ENCODE peak calls at places on chromosomes 2 and 18, in six cellular contexts. P is small intestine, M is fibroblast of mammary gland, E is fibroblast of the aortic adventitia, Q is foreskin fibroblast, B is mesendoderm. D is an unnamed sample.

GRCh38 chr2:120320318-120320851 is 25.6 kb upstream of the INHBB start:
- DNase-seq in P (no peak), M (no peak), E (peak), Q (no peak), B (no peak), D (peak)

GRCh38 chr2:160338891-160339290 is 138.8 kb upstream of the ITGB6 start:
- DNase-seq in P (no peak), M (peak), E (peak), Q (peak), B (peak), D (no peak)

GRCh38 chr2:196260546-196260945 is 89.2 kb upstream of the STK17B start:
- DNase-seq in P (peak), M (no peak), E (no peak), Q (no peak), B (no peak), D (no peak)

GRCh38 chr2:228602277-228602676 is 420.8 kb upstream of the SPHKAP start:
- DNase-seq in P (peak), M (peak), E (no peak), Q (peak), B (no peak), D (no peak)

GRCh38 chr2:195533771-195534642 is 123.0 kb upstream of the SLC39A10 start:
- DNase-seq in P (peak), M (peak), E (peak), Q (peak), B (peak), D (peak)

GRCh38 chr2:213122730-213123129 is 28.7 kb downstream of the IKZF2 start:
- DNase-seq in P (peak), M (no peak), E (no peak), Q (peak), B (no peak), D (no peak)

GRCh38 chr2:169038338-169038757 is 7.2 kb upstream of the ABCB11 start:
- DNase-seq in P (no peak), M (peak), E (peak), Q (no peak), B (peak), D (no peak)

GRCh38 chr18:48300463-48300961 is 108.7 kb downstream of the ZBTB7C start:
- DNase-seq in P (peak), M (no peak), E (no peak), Q (no peak), B (peak), D (peak)

GRCh38 chr2:230130668-230131364 is 62.1 kb upstream of the SLC16A14 start:
- DNase-seq in P (no peak), M (peak), E (peak), Q (peak), B (peak), D (peak)

GRCh38 chr2:27080140-27080469 is 1.7 kb downstream of the EMILIN1 start:
- DNase-seq in P (no peak), M (no peak), E (no peak), Q (peak), B (no peak), D (no peak)

GRCh38 chr18:12776821-12777471 is 74.1 kb downstream of the PSMG2 start:
- DNase-seq in P (no peak), M (no peak), E (no peak), Q (no peak), B (peak), D (no peak)

GRCh38 chr2:167653131-167653530 is 594.3 kb downstream of the STK39 start:
- DNase-seq in P (no peak), M (no peak), E (no peak), Q (no peak), B (no peak), D (no peak)

GRCh38 chr2:203797363-203798111 is 70.0 kb upstream of the CTLA4 start:
- DNase-seq in P (no peak), M (peak), E (no peak), Q (peak), B (no peak), D (no peak)

GRCh38 chr2:205833874-205834273 is 151.6 kb downstream of the NRP2 start:
- DNase-seq in P (no peak), M (no peak), E (no peak), Q (no peak), B (no peak), D (no peak)

GRCh38 chr2:20115902-20116301 is 64.5 kb upstream of the LAPTM4A start:
- DNase-seq in P (peak), M (no peak), E (no peak), Q (no peak), B (peak), D (no peak)

GRCh38 chr2:240840435-240841060 is 20.5 kb upstream of the KIF1A start:
- DNase-seq in P (peak), M (peak), E (peak), Q (peak), B (peak), D (peak)

GRCh38 chr2:132798334-132798733 is 128.3 kb upstream of the LYPD1 start:
- DNase-seq in P (no peak), M (no peak), E (no peak), Q (no peak), B (no peak), D (no peak)

GRCh38 chr2:28297531-28297930 is 95.1 kb upstream of the FOSL2 start:
- DNase-seq in P (no peak), M (no peak), E (no peak), Q (no peak), B (no peak), D (no peak)

GRCh38 chr2:28296904-28297303 is 95.8 kb upstream of the FOSL2 start:
- DNase-seq in P (no peak), M (peak), E (no peak), Q (peak), B (no peak), D (no peak)

GRCh38 chr2:28298406-28298805 is 94.3 kb upstream of the FOSL2 start:
- DNase-seq in P (no peak), M (no peak), E (no peak), Q (no peak), B (no peak), D (no peak)

GRCh38 chr2:28300921-28301341 is 91.7 kb upstream of the FOSL2 start:
- DNase-seq in P (no peak), M (peak), E (peak), Q (peak), B (no peak), D (peak)

GRCh38 chr2:28300489-28300888 is 92.2 kb upstream of the FOSL2 start:
- DNase-seq in P (no peak), M (no peak), E (peak), Q (peak), B (no peak), D (no peak)
- H3K4me3 ChIP-seq in P (no peak), M (no peak), E (peak), Q (peak), B (no peak), D (peak)

GRCh38 chr2:202249521-202249850 is 11.1 kb upstream of the SUMO1 start:
- DNase-seq in P (no peak), M (no peak), E (no peak), Q (no peak), B (no peak), D (no peak)
- H3K4me3 ChIP-seq in P (no peak), M (no peak), E (no peak), Q (no peak), B (no peak), D (no peak)

GRCh38 chr2:11329759-11330158 is 14.7 kb downstream of the ROCK2 start:
- DNase-seq in P (no peak), M (peak), E (peak), Q (peak), B (no peak), D (no peak)
- H3K4me3 ChIP-seq in P (no peak), M (no peak), E (no peak), Q (no peak), B (no peak), D (no peak)

GRCh38 chr2:165202230-165202629 is 1.6 kb downstream of the SCN3A start:
- DNase-seq in P (no peak), M (no peak), E (peak), Q (no peak), B (no peak), D (no peak)

GRCh38 chr2:165205865-165206264 is 2.0 kb upstream of the SCN3A start:
- DNase-seq in P (no peak), M (no peak), E (no peak), Q (no peak), B (no peak), D (no peak)

GRCh38 chr2:165198181-165198580 is 5.7 kb downstream of the SCN3A start:
- DNase-seq in P (no peak), M (no peak), E (peak), Q (no peak), B (no peak), D (no peak)

GRCh38 chr2:165208094-165208493 is 4.2 kb upstream of the SCN3A start:
- DNase-seq in P (no peak), M (no peak), E (no peak), Q (no peak), B (no peak), D (no peak)

DNA sequence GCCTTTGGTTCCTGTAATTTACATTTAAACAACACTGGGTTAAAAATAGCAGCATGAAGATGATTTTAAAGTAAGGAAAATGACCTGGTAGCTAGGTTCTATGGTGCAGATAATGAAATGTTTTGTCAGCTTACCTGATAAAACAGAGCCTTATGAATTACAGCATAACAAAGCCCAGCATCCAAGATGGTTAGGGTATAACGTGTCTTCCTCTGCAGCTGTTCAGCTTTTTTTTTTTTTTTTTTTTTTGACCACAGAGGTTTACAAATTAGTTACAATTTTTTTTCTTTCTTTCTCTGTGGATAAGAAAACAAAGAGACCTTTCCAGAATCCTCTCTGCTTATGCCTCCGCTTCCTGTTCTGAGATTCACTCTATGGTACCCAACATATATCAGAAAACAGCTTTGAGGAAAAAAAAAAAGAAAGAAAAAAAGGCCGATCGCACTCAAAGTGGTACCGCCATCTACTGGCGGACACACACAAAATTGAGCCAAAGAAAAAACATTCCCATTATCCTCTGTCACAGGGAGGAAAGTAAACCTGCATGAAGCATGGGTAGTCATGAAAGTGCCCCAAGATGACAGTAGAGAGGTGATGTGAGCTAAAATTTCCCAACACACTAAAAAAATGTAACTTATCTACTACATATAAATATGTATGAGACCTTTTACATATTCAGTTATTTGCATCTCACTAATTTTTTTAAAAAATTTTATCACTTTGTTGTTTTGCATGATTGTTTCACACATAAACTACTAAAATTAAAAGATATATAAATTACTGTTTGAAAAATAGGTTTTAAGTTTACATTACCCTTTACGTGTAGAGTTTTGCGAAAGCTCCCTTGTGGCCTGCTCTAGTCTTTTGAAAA is at the start of gene SCN3A:
- DNase-seq in P (peak), M (peak), E (peak), Q (peak), B (peak), D (peak)
- H3K4me3 ChIP-seq in P (no peak), M (no peak), E (peak), Q (no peak), B (no peak), D (peak)

GRCh38 chr2:150911766-150912280 is 349.8 kb downstream of the RBM43 start:
- DNase-seq in P (no peak), M (peak), E (peak), Q (peak), B (peak), D (peak)
- H3K4me3 ChIP-seq in P (no peak), M (no peak), E (no peak), Q (peak), B (no peak), D (no peak)

GRCh38 chr2:198371329-198371728 is 566.9 kb downstream of the PLCL1 start:
- DNase-seq in P (no peak), M (no peak), E (no peak), Q (no peak), B (no peak), D (no peak)
- H3K4me3 ChIP-seq in P (no peak), M (no peak), E (no peak), Q (peak), B (no peak), D (no peak)

GRCh38 chr2:136098441-136098840 is 19.5 kb downstream of the CXCR4 start:
- DNase-seq in P (no peak), M (no peak), E (no peak), Q (no peak), B (no peak), D (no peak)
- H3K4me3 ChIP-seq in P (no peak), M (no peak), E (no peak), Q (no peak), B (no peak), D (no peak)

GRCh38 chr18:59915606-59916005 is 15.8 kb downstream of the PMAIP1 start:
- DNase-seq in P (no peak), M (peak), E (no peak), Q (no peak), B (no peak), D (no peak)

GRCh38 chr18:59917422-59917821 is 17.6 kb downstream of the PMAIP1 start:
- DNase-seq in P (peak), M (peak), E (peak), Q (peak), B (no peak), D (no peak)

GRCh38 chr18:59919026-59919425 is 19.2 kb downstream of the PMAIP1 start:
- DNase-seq in P (no peak), M (no peak), E (no peak), Q (no peak), B (no peak), D (peak)

GRCh38 chr18:59916746-59917145 is 16.9 kb downstream of the PMAIP1 start:
- DNase-seq in P (no peak), M (no peak), E (no peak), Q (no peak), B (no peak), D (no peak)

DNA sequence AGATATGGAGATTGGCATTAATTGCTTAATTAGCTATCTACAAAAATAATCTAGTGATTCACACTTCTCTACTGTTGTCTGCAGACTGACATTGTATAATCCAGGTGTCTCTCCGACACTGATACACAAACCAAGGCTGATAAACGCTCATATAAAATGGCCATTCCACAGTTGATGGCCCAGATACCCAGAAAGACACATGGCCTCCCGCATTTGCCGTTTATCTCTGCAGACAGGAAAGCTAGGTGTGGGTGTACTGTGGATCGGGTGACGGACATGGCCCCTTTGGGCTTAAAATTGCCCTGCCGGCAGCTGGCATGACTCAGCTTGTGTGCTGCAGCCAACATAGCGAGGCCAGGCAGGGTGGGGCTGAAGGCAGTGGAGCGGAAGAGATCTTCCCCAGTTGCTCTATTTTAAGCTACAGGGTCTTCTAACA is 18.5 kb downstream of the PMAIP1 start:
- DNase-seq in P (peak), M (peak), E (peak), Q (peak), B (peak), D (peak)
- H3K4me3 ChIP-seq in P (no peak), M (no peak), E (no peak), Q (no peak), B (no peak), D (no peak)